ENCODE peak calls at places on chromosomes 3 and 15, in ten cellular contexts. One of them, this sample, is unnamed.

GRCh38 chr3:187811580-187812250 is 66.4 kb upstream of the BCL6 start:
- DNase-seq in upper lobe of left lung: peak; percentile 47
- DNase-seq in AG04450: peak; percentile 49
- DNase-seq in left ventricle myocardium inferior: no peak
- DNase-seq in heart left ventricle: no peak
- DNase-seq in HL-60: peak; percentile 51
- DNase-seq in A549: peak; percentile 9
- DNase-seq in GM23248: peak; percentile 87
- DNase-seq in cardiac muscle cell: no peak
- DNase-seq in sigmoid colon: no peak
- DNase-seq in this sample: no peak

GRCh38 chr3:132343018-132343612 is 25.9 kb downstream of the ACP3 start:
- DNase-seq in heart left ventricle: no peak
- DNase-seq in AG04450: peak; percentile 24
- DNase-seq in cardiac muscle cell: peak; percentile 70
- DNase-seq in HL-60: peak; percentile 58
- DNase-seq in left ventricle myocardium inferior: no peak
- DNase-seq in A549: peak; percentile 8
- DNase-seq in sigmoid colon: no peak
- DNase-seq in upper lobe of left lung: peak; percentile 49
- DNase-seq in GM23248: peak; percentile 82
- DNase-seq in this sample: peak; percentile 68

GRCh38 chr3:138724433-138724832 is 110.3 kb downstream of the PIK3CB start:
- DNase-seq in upper lobe of left lung: no peak
- DNase-seq in cardiac muscle cell: no peak
- DNase-seq in GM23248: no peak
- DNase-seq in heart left ventricle: no peak
- DNase-seq in A549: no peak
- DNase-seq in left ventricle myocardium inferior: no peak
- DNase-seq in AG04450: no peak
- DNase-seq in HL-60: no peak
- DNase-seq in sigmoid colon: no peak
- DNase-seq in this sample: no peak

GRCh38 chr3:158430968-158431367 is 140.0 kb upstream of the MLF1 start:
- DNase-seq in sigmoid colon: no peak
- DNase-seq in HL-60: no peak
- DNase-seq in cardiac muscle cell: no peak
- DNase-seq in heart left ventricle: no peak
- DNase-seq in AG04450: no peak
- DNase-seq in GM23248: no peak
- DNase-seq in left ventricle myocardium inferior: no peak
- DNase-seq in A549: no peak
- DNase-seq in upper lobe of left lung: no peak
- DNase-seq in this sample: no peak

GRCh38 chr3:181770296-181770695 is 58.6 kb downstream of the SOX2 start:
- DNase-seq in upper lobe of left lung: no peak
- DNase-seq in HL-60: no peak
- DNase-seq in GM23248: no peak
- DNase-seq in AG04450: no peak
- DNase-seq in cardiac muscle cell: no peak
- DNase-seq in sigmoid colon: no peak
- DNase-seq in left ventricle myocardium inferior: no peak
- DNase-seq in heart left ventricle: no peak
- DNase-seq in A549: no peak
- DNase-seq in this sample: no peak

GRCh38 chr3:118987466-118987865 is 47.2 kb downstream of the IGSF11 start:
- DNase-seq in HL-60: no peak
- DNase-seq in cardiac muscle cell: no peak
- DNase-seq in GM23248: peak; percentile 47
- DNase-seq in sigmoid colon: peak; percentile 85
- DNase-seq in A549: no peak
- DNase-seq in heart left ventricle: peak; percentile 52
- DNase-seq in upper lobe of left lung: no peak
- DNase-seq in AG04450: no peak
- DNase-seq in left ventricle myocardium inferior: peak; percentile 42
- DNase-seq in this sample: no peak

GRCh38 chr15:51374131-51374530 is 32.7 kb downstream of the GLDN start:
- DNase-seq in AG04450: no peak
- DNase-seq in A549: no peak
- DNase-seq in sigmoid colon: no peak
- DNase-seq in cardiac muscle cell: no peak
- DNase-seq in upper lobe of left lung: no peak
- DNase-seq in heart left ventricle: no peak
- DNase-seq in GM23248: no peak
- DNase-seq in left ventricle myocardium inferior: no peak
- DNase-seq in HL-60: no peak
- DNase-seq in this sample: no peak

GRCh38 chr15:35444557-35445204 is 101.3 kb downstream of the DPH6 start:
- DNase-seq in GM23248: peak; percentile 67
- DNase-seq in heart left ventricle: no peak
- DNase-seq in upper lobe of left lung: no peak
- DNase-seq in A549: peak; percentile 8
- DNase-seq in cardiac muscle cell: peak; percentile 61
- DNase-seq in HL-60: peak; percentile 3
- DNase-seq in left ventricle myocardium inferior: no peak
- DNase-seq in sigmoid colon: no peak
- DNase-seq in AG04450: no peak
- DNase-seq in this sample: no peak

GRCh38 chr15:78536134-78536533 is 4.1 kb upstream of the PSMA4 start:
- DNase-seq in sigmoid colon: no peak
- DNase-seq in GM23248: no peak
- DNase-seq in A549: no peak
- DNase-seq in cardiac muscle cell: no peak
- DNase-seq in AG04450: no peak
- DNase-seq in left ventricle myocardium inferior: no peak
- DNase-seq in HL-60: no peak
- DNase-seq in upper lobe of left lung: no peak
- DNase-seq in heart left ventricle: no peak
- DNase-seq in this sample: no peak

GRCh38 chr3:23094890-23095462 is 108.2 kb upstream of the UBE2E2 start:
- DNase-seq in left ventricle myocardium inferior: no peak
- DNase-seq in HL-60: no peak
- DNase-seq in A549: peak; percentile 68
- DNase-seq in cardiac muscle cell: no peak
- DNase-seq in GM23248: peak; percentile 68
- DNase-seq in heart left ventricle: no peak
- DNase-seq in AG04450: no peak
- DNase-seq in sigmoid colon: no peak
- DNase-seq in upper lobe of left lung: no peak
- DNase-seq in this sample: no peak

GRCh38 chr15:73955851-73956250 is 29.6 kb downstream of the LOXL1 start:
- DNase-seq in AG04450: no peak
- DNase-seq in heart left ventricle: no peak
- DNase-seq in cardiac muscle cell: no peak
- DNase-seq in left ventricle myocardium inferior: no peak
- DNase-seq in HL-60: no peak
- DNase-seq in GM23248: no peak
- DNase-seq in sigmoid colon: peak; percentile 40
- DNase-seq in upper lobe of left lung: peak; percentile 18
- DNase-seq in A549: no peak
- DNase-seq in this sample: no peak
- H3K27ac ChIP-seq in AG04450: peak overlapping the region; percentile 21
- H3K27ac ChIP-seq in heart left ventricle: peak overlapping the region; percentile 47
- H3K27ac ChIP-seq in cardiac muscle cell: no peak overlapping the region
- H3K27ac ChIP-seq in left ventricle myocardium inferior: no peak overlapping the region
- H3K27ac ChIP-seq in HL-60: no peak overlapping the region
- H3K27ac ChIP-seq in GM23248: peak overlapping the region; percentile 79
- H3K27ac ChIP-seq in sigmoid colon: no peak overlapping the region
- H3K27ac ChIP-seq in upper lobe of left lung: no peak overlapping the region
- H3K27ac ChIP-seq in A549: no peak overlapping the region
- H3K27ac ChIP-seq in this sample: peak overlapping the region; percentile 68

GRCh38 chr15:36595625-36596024 is 16.2 kb downstream of the CDIN1 start:
- DNase-seq in upper lobe of left lung: no peak
- DNase-seq in AG04450: no peak
- DNase-seq in cardiac muscle cell: no peak
- DNase-seq in A549: no peak
- DNase-seq in HL-60: no peak
- DNase-seq in left ventricle myocardium inferior: no peak
- DNase-seq in heart left ventricle: peak; percentile 50
- DNase-seq in sigmoid colon: no peak
- DNase-seq in GM23248: no peak
- DNase-seq in this sample: no peak

GRCh38 chr15:36599824-36600365 is 20.5 kb downstream of the CDIN1 start:
- DNase-seq in sigmoid colon: no peak
- DNase-seq in HL-60: no peak
- DNase-seq in upper lobe of left lung: no peak
- DNase-seq in A549: no peak
- DNase-seq in cardiac muscle cell: no peak
- DNase-seq in heart left ventricle: no peak
- DNase-seq in AG04450: no peak
- DNase-seq in GM23248: no peak
- DNase-seq in left ventricle myocardium inferior: no peak
- DNase-seq in this sample: no peak

GRCh38 chr15:36598529-36599177 is 19.2 kb downstream of the CDIN1 start:
- DNase-seq in upper lobe of left lung: no peak
- DNase-seq in A549: no peak
- DNase-seq in heart left ventricle: no peak
- DNase-seq in AG04450: no peak
- DNase-seq in left ventricle myocardium inferior: no peak
- DNase-seq in cardiac muscle cell: no peak
- DNase-seq in GM23248: no peak
- DNase-seq in HL-60: no peak
- DNase-seq in sigmoid colon: no peak
- DNase-seq in this sample: no peak

GRCh38 chr15:36594556-36595090 is 15.2 kb downstream of the CDIN1 start:
- DNase-seq in sigmoid colon: no peak
- DNase-seq in cardiac muscle cell: no peak
- DNase-seq in HL-60: no peak
- DNase-seq in AG04450: no peak
- DNase-seq in A549: no peak
- DNase-seq in heart left ventricle: no peak
- DNase-seq in GM23248: no peak
- DNase-seq in upper lobe of left lung: no peak
- DNase-seq in left ventricle myocardium inferior: no peak
- DNase-seq in this sample: no peak

DNA sequence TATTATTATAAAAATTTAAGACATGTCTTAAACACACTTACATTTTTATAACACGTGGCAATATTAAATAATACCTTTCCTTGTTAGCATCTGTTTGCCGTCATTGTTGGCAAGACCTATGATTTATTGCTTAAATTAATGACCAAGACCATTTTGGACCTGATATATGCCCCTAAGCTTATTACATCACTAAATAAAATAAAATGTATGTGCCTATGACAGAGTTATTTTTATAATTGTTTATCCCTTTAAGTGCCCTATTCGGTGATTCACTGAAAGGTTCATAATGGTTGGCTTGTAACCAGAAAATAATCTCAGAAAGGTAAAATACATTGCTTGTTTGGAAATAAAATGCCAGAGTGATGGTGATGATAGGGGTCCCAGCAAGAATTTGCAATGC is 17.5 kb downstream of the CDIN1 start:
- DNase-seq in GM23248: no peak
- DNase-seq in heart left ventricle: no peak
- DNase-seq in upper lobe of left lung: no peak
- DNase-seq in sigmoid colon: no peak
- DNase-seq in left ventricle myocardium inferior: no peak
- DNase-seq in cardiac muscle cell: no peak
- DNase-seq in A549: no peak
- DNase-seq in AG04450: no peak
- DNase-seq in HL-60: no peak
- DNase-seq in this sample: no peak
- H3K27ac ChIP-seq in GM23248: no peak overlapping the region
- H3K27ac ChIP-seq in heart left ventricle: peak overlapping the region; percentile 97
- H3K27ac ChIP-seq in upper lobe of left lung: no peak overlapping the region
- H3K27ac ChIP-seq in sigmoid colon: no peak overlapping the region
- H3K27ac ChIP-seq in left ventricle myocardium inferior: peak overlapping the region; percentile 89
- H3K27ac ChIP-seq in cardiac muscle cell: no peak overlapping the region
- H3K27ac ChIP-seq in A549: no peak overlapping the region
- H3K27ac ChIP-seq in AG04450: no peak overlapping the region
- H3K27ac ChIP-seq in HL-60: no peak overlapping the region
- H3K27ac ChIP-seq in this sample: no peak overlapping the region

DNA sequence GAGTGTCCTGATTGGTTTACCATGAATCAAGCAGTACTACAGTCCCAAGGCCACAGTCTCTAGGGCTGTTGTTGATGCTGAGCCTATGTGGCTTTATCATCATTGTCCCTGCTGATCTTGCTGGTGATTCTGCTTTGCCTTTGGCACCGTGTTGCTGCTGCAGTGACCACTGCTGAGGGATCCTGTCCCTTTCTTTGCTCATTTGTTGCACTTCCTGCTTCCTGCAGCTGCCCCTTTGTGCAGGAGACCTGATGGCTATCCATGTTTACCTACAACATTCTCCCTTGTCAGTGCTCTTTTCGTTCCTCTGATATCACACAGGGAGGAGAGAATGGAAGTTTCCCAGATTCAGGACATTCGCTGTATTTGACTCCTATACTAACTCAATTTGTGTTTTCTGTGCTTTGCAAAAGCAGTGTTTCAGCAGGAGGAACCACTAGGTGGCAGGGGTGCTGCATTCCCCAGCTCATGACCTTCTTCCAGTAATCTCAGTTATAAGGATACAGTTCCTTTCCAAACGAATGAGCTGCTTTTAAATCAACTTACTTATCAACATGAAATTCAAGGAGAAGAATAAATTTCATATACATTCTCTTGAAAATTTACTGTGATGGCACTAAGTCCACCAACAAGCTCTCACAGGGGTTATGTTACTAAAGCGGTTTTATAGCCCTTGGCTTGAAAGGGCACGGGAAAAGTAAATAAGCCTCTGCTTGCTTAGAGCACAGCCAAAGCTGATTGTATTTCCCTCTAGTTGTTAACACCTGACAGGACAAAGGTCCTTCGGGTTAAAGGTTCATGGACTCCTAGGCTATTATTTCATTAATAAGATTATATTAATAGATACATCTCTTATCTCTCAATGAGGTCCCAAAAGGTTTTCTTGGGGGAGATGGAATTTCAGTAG is 9.7 kb upstream of the THUMPD3 start:
- DNase-seq in upper lobe of left lung: peak; percentile 74
- DNase-seq in heart left ventricle: peak; percentile 56
- DNase-seq in cardiac muscle cell: peak; percentile 66
- DNase-seq in GM23248: peak; percentile 82
- DNase-seq in AG04450: no peak
- DNase-seq in left ventricle myocardium inferior: peak; percentile 60
- DNase-seq in HL-60: peak; percentile 75
- DNase-seq in sigmoid colon: peak; percentile 80
- DNase-seq in A549: peak; percentile 71
- DNase-seq in this sample: peak; percentile 80
- H3K27ac ChIP-seq in upper lobe of left lung: no peak overlapping the region
- H3K27ac ChIP-seq in heart left ventricle: no peak overlapping the region
- H3K27ac ChIP-seq in cardiac muscle cell: no peak overlapping the region
- H3K27ac ChIP-seq in GM23248: no peak overlapping the region
- H3K27ac ChIP-seq in AG04450: no peak overlapping the region
- H3K27ac ChIP-seq in left ventricle myocardium inferior: no peak overlapping the region
- H3K27ac ChIP-seq in HL-60: peak overlapping the region; percentile 82
- H3K27ac ChIP-seq in sigmoid colon: no peak overlapping the region
- H3K27ac ChIP-seq in A549: no peak overlapping the region
- H3K27ac ChIP-seq in this sample: no peak overlapping the region

DNA sequence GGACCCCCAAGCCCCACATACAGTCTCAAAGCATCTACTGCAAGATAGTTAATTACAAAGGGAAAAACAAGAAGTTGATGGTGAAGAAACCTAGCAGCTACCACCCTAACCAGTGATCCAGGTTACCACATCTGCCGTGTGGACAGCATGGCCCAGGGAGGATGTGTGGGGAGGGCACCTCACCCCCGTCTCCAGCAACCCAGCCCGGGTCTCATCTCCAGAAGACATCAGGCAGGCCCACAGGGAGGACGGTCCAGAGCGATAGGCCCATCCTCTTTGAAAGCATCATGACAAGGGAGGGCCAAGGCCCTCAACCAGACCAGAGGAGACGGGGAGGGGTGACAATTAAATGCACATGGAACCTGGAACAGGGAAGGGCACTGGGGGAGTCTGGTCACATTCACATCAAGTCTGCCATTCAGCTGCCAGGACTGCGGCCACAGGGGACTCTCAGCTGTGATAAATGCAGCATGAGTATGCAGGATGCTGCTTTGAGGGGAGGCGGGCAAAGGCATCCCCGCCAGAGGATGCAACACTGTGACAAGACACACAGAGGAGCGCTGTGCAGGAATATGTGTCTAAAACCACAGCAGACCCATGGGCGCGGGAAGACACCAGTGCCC is 18.8 kb downstream of the ZXDC start:
- DNase-seq in left ventricle myocardium inferior: no peak
- DNase-seq in heart left ventricle: no peak
- DNase-seq in upper lobe of left lung: peak; percentile 9
- DNase-seq in GM23248: no peak
- DNase-seq in AG04450: no peak
- DNase-seq in cardiac muscle cell: no peak
- DNase-seq in sigmoid colon: peak; percentile 50
- DNase-seq in HL-60: peak; percentile 71
- DNase-seq in A549: no peak
- DNase-seq in this sample: no peak
- H3K27ac ChIP-seq in left ventricle myocardium inferior: no peak overlapping the region
- H3K27ac ChIP-seq in heart left ventricle: no peak overlapping the region
- H3K27ac ChIP-seq in upper lobe of left lung: no peak overlapping the region
- H3K27ac ChIP-seq in GM23248: no peak overlapping the region
- H3K27ac ChIP-seq in AG04450: no peak overlapping the region
- H3K27ac ChIP-seq in cardiac muscle cell: no peak overlapping the region
- H3K27ac ChIP-seq in sigmoid colon: no peak overlapping the region
- H3K27ac ChIP-seq in HL-60: peak overlapping the region; percentile 64
- H3K27ac ChIP-seq in A549: no peak overlapping the region
- H3K27ac ChIP-seq in this sample: no peak overlapping the region

This sample was measured in ascending aorta.